ENCODE peak calls at places on chromosomes 11 and 22, in six cellular contexts. One of them, this sample, is unnamed.

GRCh38 chr22:35392357-35392756 is 7.6 kb upstream of the MCM5 start:
- ATAC-seq in gastroesophageal sphincter: no peak
- ATAC-seq in CD4-positive, CD25-positive, alpha-beta regulatory T cell: no peak
- ATAC-seq in Panc1: no peak
- ATAC-seq in left lung: no peak
- ATAC-seq in upper lobe of right lung: no peak
- ATAC-seq in this sample: no peak

GRCh38 chr11:96198466-96198808 is 144.6 kb downstream of the MAML2 start:
- ATAC-seq in gastroesophageal sphincter: no peak
- ATAC-seq in CD4-positive, CD25-positive, alpha-beta regulatory T cell: no peak
- ATAC-seq in Panc1: no peak
- ATAC-seq in left lung: no peak
- ATAC-seq in upper lobe of right lung: no peak
- ATAC-seq in this sample: peak

GRCh38 chr11:67448220-67448609 is 4.3 kb downstream of the GPR152 start:
- ATAC-seq in gastroesophageal sphincter: no peak
- ATAC-seq in CD4-positive, CD25-positive, alpha-beta regulatory T cell: no peak
- ATAC-seq in Panc1: no peak
- ATAC-seq in left lung: no peak
- ATAC-seq in upper lobe of right lung: no peak
- ATAC-seq in this sample: no peak

GRCh38 chr11:87022738-87023137 is 15.0 kb upstream of the TMEM135 start:
- ATAC-seq in gastroesophageal sphincter: no peak
- ATAC-seq in CD4-positive, CD25-positive, alpha-beta regulatory T cell: no peak
- ATAC-seq in Panc1: peak
- ATAC-seq in left lung: no peak
- ATAC-seq in upper lobe of right lung: no peak
- ATAC-seq in this sample: no peak

GRCh38 chr11:103536335-103536722 is 427.1 kb downstream of the DYNC2H1 start:
- ATAC-seq in gastroesophageal sphincter: no peak
- ATAC-seq in CD4-positive, CD25-positive, alpha-beta regulatory T cell: no peak
- ATAC-seq in Panc1: peak
- ATAC-seq in left lung: no peak
- ATAC-seq in upper lobe of right lung: no peak
- ATAC-seq in this sample: no peak

GRCh38 chr22:29093501-29093921 is 20.7 kb downstream of the KREMEN1 start:
- ATAC-seq in gastroesophageal sphincter: peak
- ATAC-seq in CD4-positive, CD25-positive, alpha-beta regulatory T cell: no peak
- ATAC-seq in Panc1: no peak
- ATAC-seq in left lung: peak
- ATAC-seq in upper lobe of right lung: peak
- ATAC-seq in this sample: no peak

GRCh38 chr11:60252709-60253108 is 9.8 kb upstream of the MS4A4E start:
- ATAC-seq in gastroesophageal sphincter: no peak
- ATAC-seq in CD4-positive, CD25-positive, alpha-beta regulatory T cell: no peak
- ATAC-seq in Panc1: no peak
- ATAC-seq in left lung: no peak
- ATAC-seq in upper lobe of right lung: no peak
- ATAC-seq in this sample: no peak

GRCh38 chr22:34278121-34278520 is 357.8 kb upstream of the LARGE1 start:
- ATAC-seq in gastroesophageal sphincter: no peak
- ATAC-seq in CD4-positive, CD25-positive, alpha-beta regulatory T cell: no peak
- ATAC-seq in Panc1: no peak
- ATAC-seq in left lung: no peak
- ATAC-seq in upper lobe of right lung: no peak
- ATAC-seq in this sample: no peak

GRCh38 chr11:111735262-111736116 is 30.7 kb downstream of the PPP2R1B start:
- ATAC-seq in gastroesophageal sphincter: peak
- ATAC-seq in CD4-positive, CD25-positive, alpha-beta regulatory T cell: no peak
- ATAC-seq in Panc1: peak
- ATAC-seq in left lung: peak
- ATAC-seq in upper lobe of right lung: peak
- ATAC-seq in this sample: no peak

GRCh38 chr11:74755395-74755995 is 6.8 kb downstream of the RNF169 start:
- ATAC-seq in gastroesophageal sphincter: no peak
- ATAC-seq in CD4-positive, CD25-positive, alpha-beta regulatory T cell: no peak
- ATAC-seq in Panc1: peak
- ATAC-seq in left lung: peak
- ATAC-seq in upper lobe of right lung: no peak
- ATAC-seq in this sample: peak

GRCh38 chr11:64924910-64925284 is 408 bp downstream of the PPP2R5B start:
- ATAC-seq in gastroesophageal sphincter: no peak
- ATAC-seq in CD4-positive, CD25-positive, alpha-beta regulatory T cell: no peak
- ATAC-seq in Panc1: peak
- ATAC-seq in left lung: no peak
- ATAC-seq in upper lobe of right lung: peak
- ATAC-seq in this sample: peak

GRCh38 chr11:64028398-64029115 is 7.2 kb upstream of the FLRT1 start:
- ATAC-seq in gastroesophageal sphincter: no peak
- ATAC-seq in CD4-positive, CD25-positive, alpha-beta regulatory T cell: no peak
- ATAC-seq in Panc1: no peak
- ATAC-seq in left lung: peak
- ATAC-seq in upper lobe of right lung: peak
- ATAC-seq in this sample: no peak

GRCh38 chr11:67732045-67732787 is 57.8 kb upstream of the ALDH3B2 start:
- ATAC-seq in gastroesophageal sphincter: no peak
- ATAC-seq in CD4-positive, CD25-positive, alpha-beta regulatory T cell: peak
- ATAC-seq in Panc1: peak
- ATAC-seq in left lung: peak
- ATAC-seq in upper lobe of right lung: peak
- ATAC-seq in this sample: peak

GRCh38 chr22:47102648-47103047 is 340.2 kb downstream of the TBC1D22A start:
- ATAC-seq in gastroesophageal sphincter: no peak
- ATAC-seq in CD4-positive, CD25-positive, alpha-beta regulatory T cell: no peak
- ATAC-seq in Panc1: no peak
- ATAC-seq in left lung: peak
- ATAC-seq in upper lobe of right lung: peak
- ATAC-seq in this sample: no peak

GRCh38 chr11:74001822-74002286 is 7.0 kb downstream of the UCP3 start:
- ATAC-seq in gastroesophageal sphincter: no peak
- ATAC-seq in CD4-positive, CD25-positive, alpha-beta regulatory T cell: no peak
- ATAC-seq in Panc1: no peak
- ATAC-seq in left lung: no peak
- ATAC-seq in upper lobe of right lung: no peak
- ATAC-seq in this sample: no peak

GRCh38 chr11:106608677-106609076 is 409.6 kb downstream of the GUCY1A2 start:
- ATAC-seq in gastroesophageal sphincter: no peak
- ATAC-seq in CD4-positive, CD25-positive, alpha-beta regulatory T cell: no peak
- ATAC-seq in Panc1: no peak
- ATAC-seq in left lung: no peak
- ATAC-seq in upper lobe of right lung: no peak
- ATAC-seq in this sample: no peak

GRCh38 chr11:67563354-67564114 is 20.1 kb upstream of the GSTP1 start:
- ATAC-seq in gastroesophageal sphincter: peak
- ATAC-seq in CD4-positive, CD25-positive, alpha-beta regulatory T cell: no peak
- ATAC-seq in Panc1: peak
- ATAC-seq in left lung: peak
- ATAC-seq in upper lobe of right lung: no peak
- ATAC-seq in this sample: no peak

GRCh38 chr11:124415356-124415923 is 9.2 kb downstream of the OR8B4 start:
- ATAC-seq in gastroesophageal sphincter: no peak
- ATAC-seq in CD4-positive, CD25-positive, alpha-beta regulatory T cell: no peak
- ATAC-seq in Panc1: no peak
- ATAC-seq in left lung: peak
- ATAC-seq in upper lobe of right lung: no peak
- ATAC-seq in this sample: no peak

GRCh38 chr22:27327981-27328721 is 473.4 kb downstream of the MN1 start:
- ATAC-seq in gastroesophageal sphincter: no peak
- ATAC-seq in CD4-positive, CD25-positive, alpha-beta regulatory T cell: no peak
- ATAC-seq in Panc1: no peak
- ATAC-seq in left lung: no peak
- ATAC-seq in upper lobe of right lung: no peak
- ATAC-seq in this sample: no peak

This sample was measured in activated T-helper 17 cell treated with anti-CD3 and anti-CD28 coated beads, Interleukin-2, amount 50 U/mL, for 72 hours.